ENCODE peak calls at places on chromosomes 11 and 22, in five cellular contexts. P is NCI-H1694 treated with DMSO at 0.1 percent for 48 hours; D is activated T-helper 1 cell treated with anti-CD3 and anti-CD28 coated beads, Interleukin-12 subunit alpha, Interleukin-12 subunit beta, Interleukin-2, Interleukin-4 antibody, amounts not matched to agents 30 ng/mL and 10 ng/mL and 1 ng/mL, durations not matched to agents 14 hours and 24 hours and 36 hours; A is WTC11; B is glutamatergic neuron. Q is an unnamed sample.

GRCh38 chr11:97290444-97291041 is 900.7 kb downstream of the JRKL start:
- DNase-seq in A (no peak), B (no peak), P (no peak), D (no peak), Q (no peak)

GRCh38 chr11:130725417-130726233 is 190.7 kb downstream of the SNX19 start:
- DNase-seq in A (no peak), D (no peak), B (no peak), P (no peak), Q (no peak)

GRCh38 chr11:128375941-128376340 is 211.4 kb downstream of the ETS1 start:
- DNase-seq in P (no peak), B (no peak), A (no peak), D (no peak), Q (no peak)

GRCh38 chr11:18890615-18891014 is 48.6 kb downstream of the MRGPRX1 start:
- DNase-seq in D (no peak), B (no peak), A (no peak), P (no peak), Q (no peak)

GRCh38 chr11:20013346-20014066 is 146.8 kb downstream of the DBX1 start:
- DNase-seq in B (no peak), P (no peak), D (no peak), A (no peak), Q (no peak)

GRCh38 chr11:122405788-122406341 is 249.7 kb upstream of the UBASH3B start:
- DNase-seq in P (no peak), A (no peak), B (no peak), D (no peak), Q (no peak)

GRCh38 chr11:3219281-3219892 is 774 bp upstream of the MRGPRG start:
- DNase-seq in A (peak; percentile 11), D (no peak), B (no peak), P (no peak), Q (no peak)

GRCh38 chr22:44603774-44604173 is 98.2 kb upstream of the PRR5 start:
- DNase-seq in B (no peak), D (no peak), A (no peak), P (no peak), Q (no peak)

GRCh38 chr11:134538793-134539192 is 126.8 kb upstream of the B3GAT1 start:
- DNase-seq in P (no peak), B (peak; percentile 15), A (no peak), D (no peak), Q (no peak)

GRCh38 chr11:119376197-119376847 is 5.2 kb downstream of the USP2 start:
- DNase-seq in D (no peak), A (no peak), P (no peak), B (no peak), Q (no peak)

GRCh38 chr11:72576196-72576595 is 98.0 kb downstream of the PDE2A start:
- DNase-seq in D (no peak), B (no peak), P (no peak), A (no peak), Q (no peak)

GRCh38 chr11:127017482-127017881 is 16.9 kb upstream of the KIRREL3 start:
- DNase-seq in A (peak; percentile 41), D (no peak), B (peak; percentile 48), P (no peak), Q (no peak)

GRCh38 chr11:61406067-61406466 is 13.7 kb downstream of the TMEM216 start:
- DNase-seq in B (no peak), D (no peak), A (no peak), P (no peak), Q (no peak)

GRCh38 chr11:75461136-75461535 is 28.1 kb upstream of the KLHL35 start:
- DNase-seq in P (no peak), D (no peak), B (no peak), A (no peak), Q (no peak)

GRCh38 chr11:48879256-48879655 is 104.4 kb downstream of the TRIM51G start:
- DNase-seq in A (no peak), B (no peak), D (no peak), P (no peak), Q (no peak)

GRCh38 chr11:126029805-126030204 is 32.9 kb downstream of the CDON start:
- DNase-seq in D (no peak), P (no peak), A (no peak), B (no peak), Q (no peak)

GRCh38 chr11:90775573-90776165 is 552.8 kb upstream of the CHORDC1 start:
- DNase-seq in A (no peak), D (no peak), B (no peak), P (no peak), Q (no peak)

GRCh38 chr11:134753805-134754130 is 341.7 kb upstream of the B3GAT1 start:
- DNase-seq in A (no peak), P (no peak), D (no peak), B (no peak), Q (no peak)

GRCh38 chr11:118914178-118914918 is 11.4 kb downstream of the BCL9L start:
- DNase-seq in B (no peak), D (peak; percentile 59), P (no peak), A (no peak), Q (peak; percentile 55)

GRCh38 chr22:20578192-20578591 is 70.8 kb downstream of the MED15 start:
- DNase-seq in P (no peak), D (no peak), A (no peak), B (no peak), Q (no peak)

GRCh38 chr11:68206211-68206610 is 6.9 kb downstream of the KMT5B start:
- DNase-seq in A (no peak), B (no peak), P (peak; percentile 41), D (no peak), Q (peak; percentile 33)

GRCh38 chr11:36594316-36594989 is at the start of gene IFTAP:
- DNase-seq in P (peak; percentile 67), A (peak; percentile 12), B (peak; percentile 22), D (peak; percentile 5), Q (peak; percentile 74)

GRCh38 chr11:6850526-6850925 is 5.0 kb downstream of the OR10A5 start:
- DNase-seq in D (no peak), B (no peak), P (no peak), A (no peak), Q (no peak)